ENCODE peak calls at places on chromosomes 7 and 10, in five cellular contexts. V, O, G, E and L are unnamed samples.

GRCh38 chr7:46191776-46192175 is 270.7 kb upstream of the IGFBP3 start:
- DNase-seq in V (no peak), E (no peak), G (no peak), O (no peak), L (peak; percentile 56)

GRCh38 chr10:110074298-110074697 is 66.5 kb downstream of the ADD3 start:
- DNase-seq in V (no peak), G (no peak), O (no peak), E (no peak), L (no peak)

GRCh38 chr10:119786117-119786769 is 60.4 kb downstream of the INPP5F start:
- DNase-seq in G (no peak), V (no peak), O (no peak), E (no peak), L (no peak)

GRCh38 chr7:134435161-134435920 is 23.6 kb downstream of the AKR1B1 start:
- DNase-seq in V (no peak), O (no peak), E (no peak), G (no peak), L (peak; percentile 37)

GRCh38 chr10:60870803-60871202 is 73.2 kb downstream of the RHOBTB1 start:
- DNase-seq in O (no peak), E (no peak), G (no peak), V (no peak), L (no peak)

GRCh38 chr7:101575731-101576130 is 53.4 kb downstream of the MYL10 start:
- DNase-seq in O (no peak), E (no peak), V (no peak), G (no peak), L (peak; percentile 31)

GRCh38 chr10:72692897-72693598 is 1.1 kb downstream of the MCU start:
- DNase-seq in V (no peak), G (no peak), E (no peak), O (no peak), L (no peak)

GRCh38 chr7:90821961-90822620 is 226.0 kb downstream of the CDK14 start:
- DNase-seq in O (no peak), V (no peak), E (no peak), G (no peak), L (no peak)

GRCh38 chr7:28458732-28459131 is 46.4 kb downstream of the CREB5 start:
- DNase-seq in V (no peak), O (no peak), G (no peak), E (no peak), L (no peak)

GRCh38 chr7:55044318-55044717 is 25.5 kb downstream of the EGFR start:
- DNase-seq in O (no peak), G (no peak), E (no peak), V (no peak), L (no peak)